ENCODE peak calls at places on chromosomes 5 and 9, in ten cellular contexts. Z, Q, L, J, R, V, F, T, N and O are unnamed samples.

GRCh38 chr5:138920181-138920580 is 45.0 kb upstream of the LRRTM2 start:
- DNase-seq in Z (no peak), Q (no peak), L (no peak), J (no peak), R (no peak), V (no peak), F (no peak), T (no peak), N (no peak), O (no peak)

GRCh38 chr5:65190328-65191053 is 291.2 kb downstream of the ADAMTS6 start:
- DNase-seq in Z (peak), Q (peak), L (peak), J (peak), R (peak), V (peak), F (no peak), T (no peak), N (peak), O (peak)

GRCh38 chr9:72540348-72540873 is 19.0 kb downstream of the TMC1 start:
- DNase-seq in Z (peak), Q (peak), L (peak), J (peak), R (no peak), V (peak), F (no peak), T (no peak), N (no peak), O (no peak)

GRCh38 chr5:102807878-102808502 is 52.9 kb downstream of the PAM start:
- DNase-seq in Z (no peak), Q (peak), L (peak), J (peak), R (no peak), V (peak), F (no peak), T (no peak), N (no peak), O (no peak)

GRCh38 chr5:83219495-83219894 is 142.1 kb downstream of the XRCC4 start:
- DNase-seq in Z (no peak), Q (no peak), L (no peak), J (peak), R (no peak), V (no peak), F (no peak), T (no peak), N (no peak), O (no peak)

GRCh38 chr5:34712565-34712964 is 56.4 kb downstream of the RAI14 start:
- DNase-seq in Z (no peak), Q (no peak), L (no peak), J (no peak), R (no peak), V (no peak), F (no peak), T (no peak), N (no peak), O (no peak)

GRCh38 chr5:170297589-170298462 is at the start of gene LCP2:
- DNase-seq in Z (peak), Q (no peak), L (no peak), J (no peak), R (peak), V (no peak), F (no peak), T (peak), N (peak), O (peak)

GRCh38 chr9:4762889-4763521 is 22.0 kb upstream of the AK3 start:
- DNase-seq in Z (no peak), Q (peak), L (peak), J (no peak), R (peak), V (peak), F (no peak), T (no peak), N (peak), O (peak)

GRCh38 chr5:81787843-81788242 is 36.9 kb upstream of the SSBP2 start:
- DNase-seq in Z (peak), Q (peak), L (peak), J (peak), R (no peak), V (peak), F (no peak), T (no peak), N (no peak), O (no peak)

GRCh38 chr5:160159991-160160826 is 41.0 kb upstream of the PWWP2A start:
- DNase-seq in Z (peak), Q (no peak), L (peak), J (peak), R (peak), V (peak), F (no peak), T (no peak), N (peak), O (peak)

GRCh38 chr5:60209146-60209840 is 315.8 kb upstream of the PDE4D start:
- DNase-seq in Z (no peak), Q (no peak), L (no peak), J (no peak), R (no peak), V (no peak), F (no peak), T (no peak), N (no peak), O (no peak)

GRCh38 chr9:131677051-131677444 is 62.8 kb downstream of the RAPGEF1 start:
- DNase-seq in Z (no peak), Q (peak), L (no peak), J (peak), R (no peak), V (peak), F (no peak), T (no peak), N (no peak), O (no peak)

GRCh38 chr5:66986009-66986408 is 210.6 kb downstream of the CD180 start:
- DNase-seq in Z (no peak), Q (no peak), L (no peak), J (no peak), R (no peak), V (no peak), F (no peak), T (no peak), N (no peak), O (no peak)

GRCh38 chr5:28027851-28028250 is 989.5 kb upstream of the CDH9 start:
- DNase-seq in Z (no peak), Q (no peak), L (no peak), J (no peak), R (no peak), V (no peak), F (no peak), T (no peak), N (no peak), O (no peak)

GRCh38 chr9:70902705-70903131 is 218.7 kb downstream of the TRPM3 start:
- DNase-seq in Z (peak), Q (peak), L (peak), J (peak), R (no peak), V (peak), F (no peak), T (no peak), N (no peak), O (no peak)

GRCh38 chr5:102617857-102618187 is 119.0 kb upstream of the SLCO6A1 start:
- DNase-seq in Z (no peak), Q (no peak), L (no peak), J (no peak), R (no peak), V (no peak), F (no peak), T (no peak), N (no peak), O (no peak)

GRCh38 chr5:174876-175465 is 16.3 kb upstream of the LRRC14B start:
- DNase-seq in Z (no peak), Q (no peak), L (no peak), J (no peak), R (no peak), V (no peak), F (no peak), T (no peak), N (no peak), O (no peak)

GRCh38 chr9:124284940-124285441 is 27.2 kb downstream of the NEK6 start:
- DNase-seq in Z (no peak), Q (no peak), L (peak), J (peak), R (no peak), V (peak), F (no peak), T (peak), N (no peak), O (no peak)

GRCh38 chr9:127083598-127083997 is 38.8 kb downstream of the ANGPTL2 start:
- DNase-seq in Z (no peak), Q (no peak), L (no peak), J (peak), R (no peak), V (peak), F (no peak), T (no peak), N (no peak), O (no peak)

DNA sequence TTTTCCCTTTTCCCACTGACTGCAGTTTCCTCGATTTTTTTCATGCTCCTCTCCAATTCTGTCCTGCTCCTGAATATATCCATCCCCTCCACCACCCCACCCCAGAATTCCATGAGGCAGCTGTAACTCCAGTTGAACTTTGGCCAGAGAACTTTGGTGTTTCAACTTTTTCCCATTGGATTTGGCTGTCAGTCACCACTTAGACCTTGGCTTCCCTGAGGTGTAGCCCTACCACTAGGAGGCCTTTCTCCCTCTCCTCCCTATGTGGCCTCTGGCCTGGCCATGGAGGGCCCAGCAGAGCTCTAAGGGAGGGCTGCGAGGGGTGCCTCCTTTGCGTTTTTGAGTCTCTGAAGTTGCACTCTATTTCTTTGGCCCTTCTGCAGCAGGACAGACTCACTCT is 261.3 kb downstream of the PIK3R1 start:
- DNase-seq in Z (no peak), Q (no peak), L (no peak), J (no peak), R (no peak), V (no peak), F (no peak), T (no peak), N (no peak), O (no peak)
- TF ChIP-seq CTCF in Z (no peak), Q (no peak), L (no peak), J (no peak), R (no peak), V (peak), F (no peak), T (no peak), N (no peak), O (no peak)

DNA sequence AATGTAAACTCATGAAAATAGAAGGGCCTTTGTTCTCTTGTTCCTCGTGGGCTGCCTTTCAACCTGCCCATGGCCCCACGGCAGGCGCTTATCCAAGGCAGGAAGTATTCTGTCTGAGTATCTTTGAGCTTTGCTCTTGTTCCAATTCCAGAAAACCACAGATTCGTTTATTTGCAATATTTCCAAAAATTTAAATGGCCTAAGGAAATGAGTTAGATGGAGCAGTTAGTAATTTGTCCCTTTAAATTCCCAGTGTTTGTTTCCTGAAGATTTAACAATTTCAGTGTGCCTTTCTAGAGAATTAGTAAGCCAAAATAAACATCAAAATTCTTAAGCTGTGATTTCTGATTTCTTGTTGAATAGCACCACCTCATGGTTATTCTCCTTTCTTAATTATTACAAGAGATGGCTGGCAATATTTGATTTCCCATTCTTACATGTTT is 299.4 kb upstream of the RASA1 start:
- DNase-seq in Z (peak), Q (peak), L (peak), J (peak), R (no peak), V (peak), F (no peak), T (no peak), N (no peak), O (no peak)
- TF ChIP-seq CTCF in Z (peak), Q (peak), L (peak), J (peak), R (peak), V (peak), F (no peak), T (no peak), N (peak), O (peak)

GRCh38 chr5:167582263-167582662 is 709.2 kb upstream of the WWC1 start:
- DNase-seq in Z (peak), Q (peak), L (peak), J (peak), R (no peak), V (peak), F (no peak), T (no peak), N (no peak), O (no peak)

GRCh38 chr5:167592114-167592513 is 699.3 kb upstream of the WWC1 start:
- DNase-seq in Z (no peak), Q (peak), L (no peak), J (no peak), R (no peak), V (no peak), F (no peak), T (no peak), N (no peak), O (no peak)

GRCh38 chr5:167582916-167583315 is 708.5 kb upstream of the WWC1 start:
- DNase-seq in Z (no peak), Q (peak), L (peak), J (peak), R (no peak), V (peak), F (no peak), T (no peak), N (no peak), O (no peak)

GRCh38 chr5:167585184-167585583 is 706.3 kb upstream of the WWC1 start:
- DNase-seq in Z (no peak), Q (no peak), L (no peak), J (no peak), R (no peak), V (no peak), F (no peak), T (no peak), N (no peak), O (no peak)

GRCh38 chr5:167587768-167588167 is 703.7 kb upstream of the WWC1 start:
- DNase-seq in Z (peak), Q (peak), L (peak), J (peak), R (no peak), V (peak), F (no peak), T (no peak), N (no peak), O (no peak)
- TF ChIP-seq CTCF in Z (peak), Q (peak), L (peak), J (peak), R (no peak), V (peak), F (no peak), T (no peak), N (peak), O (peak)

DNA sequence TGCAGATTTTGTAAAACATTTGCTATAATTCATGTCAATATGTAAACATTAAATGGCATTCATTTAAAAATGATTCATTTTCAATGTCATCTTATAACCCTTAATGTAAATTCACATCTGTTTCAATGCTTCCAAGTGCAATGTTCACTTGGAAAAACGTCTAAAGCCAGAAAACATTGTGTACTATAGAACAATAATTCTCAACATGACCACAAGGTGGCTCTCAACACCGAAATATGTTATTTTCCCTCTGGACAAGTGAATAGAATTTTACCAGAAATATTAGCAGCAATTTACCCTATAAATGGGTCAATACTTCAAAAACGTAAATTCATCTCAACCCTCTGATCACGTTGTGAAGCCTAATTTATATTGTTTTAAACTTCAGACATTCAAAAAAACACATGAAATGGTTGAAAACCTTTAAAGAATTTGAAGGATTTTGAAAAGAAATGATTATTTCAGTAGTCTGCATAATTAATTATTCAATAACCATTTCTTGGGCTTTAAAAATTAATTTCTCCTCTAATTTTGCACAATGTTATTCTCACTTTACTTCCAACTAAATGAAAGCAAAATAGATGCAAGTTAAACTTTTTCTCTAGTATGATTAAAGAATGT is 11.0 kb downstream of the CDH10 start:
- DNase-seq in Z (peak), Q (peak), L (peak), J (peak), R (peak), V (peak), F (no peak), T (no peak), N (peak), O (peak)
- TF ChIP-seq CTCF in Z (peak), Q (peak), L (peak), J (peak), R (peak), V (peak), F (peak), T (peak), N (peak), O (peak)

GRCh38 chr5:181243020-181243520 is 636 bp downstream of the RACK1 start:
- DNase-seq in Z (no peak), Q (no peak), L (no peak), J (no peak), R (no peak), V (peak), F (no peak), T (no peak), N (no peak), O (no peak)

GRCh38 chr5:181243521-181244307 is at the start of gene RACK1:
- DNase-seq in Z (peak), Q (peak), L (peak), J (peak), R (peak), V (peak), F (peak), T (peak), N (peak), O (peak)

GRCh38 chr5:181245427-181246275 is 1.9 kb upstream of the RACK1 start:
- DNase-seq in Z (no peak), Q (no peak), L (no peak), J (no peak), R (no peak), V (no peak), F (no peak), T (no peak), N (no peak), O (no peak)

GRCh38 chr5:181246276-181247050 is 2.8 kb upstream of the RACK1 start:
- DNase-seq in Z (peak), Q (peak), L (peak), J (peak), R (peak), V (peak), F (peak), T (peak), N (peak), O (peak)

GRCh38 chr5:181248277-181248676 is 4.6 kb upstream of the RACK1 start:
- DNase-seq in Z (no peak), Q (no peak), L (no peak), J (no peak), R (no peak), V (no peak), F (no peak), T (no peak), N (peak), O (no peak)
- TF ChIP-seq CTCF in Z (no peak), Q (no peak), L (no peak), J (no peak), R (no peak), V (no peak), F (no peak), T (no peak), N (no peak), O (no peak)

DNA sequence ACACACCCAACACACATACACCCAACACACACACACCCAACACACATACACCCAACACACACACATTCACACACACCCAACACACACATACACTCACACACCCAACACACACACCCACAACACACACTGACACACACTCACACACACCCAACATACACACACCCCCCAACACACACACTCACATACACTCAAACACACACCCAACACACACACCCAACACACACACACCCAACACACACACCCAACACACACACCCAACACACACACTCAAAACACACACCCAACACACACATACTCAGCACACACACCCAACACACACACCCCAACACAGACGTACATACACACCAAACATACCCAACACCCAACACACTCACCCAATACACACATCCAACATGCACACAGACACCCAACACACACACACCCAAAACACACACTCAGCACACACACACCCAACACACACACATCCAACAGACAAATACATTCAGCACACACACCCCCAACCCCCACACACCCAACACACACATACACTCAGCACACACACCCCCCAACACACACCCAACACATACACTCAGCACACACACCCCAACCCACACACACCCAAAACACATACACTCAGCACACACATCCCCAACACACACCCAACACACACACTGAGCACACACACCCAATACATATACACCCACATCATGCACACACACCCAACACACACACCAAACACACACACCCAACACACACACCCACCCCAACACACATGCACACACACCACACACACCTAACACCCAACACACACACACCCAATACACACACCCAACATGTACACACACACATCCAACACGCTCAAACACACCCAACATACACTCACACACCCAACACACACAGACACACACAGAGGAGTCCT is 479.5 kb upstream of the DAP start:
- DNase-seq in Z (no peak), Q (no peak), L (no peak), J (no peak), R (no peak), V (no peak), F (no peak), T (no peak), N (no peak), O (no peak)
- TF ChIP-seq CTCF in Z (no peak), Q (no peak), L (no peak), J (no peak), R (no peak), V (no peak), F (no peak), T (no peak), N (no peak), O (no peak)

DNA sequence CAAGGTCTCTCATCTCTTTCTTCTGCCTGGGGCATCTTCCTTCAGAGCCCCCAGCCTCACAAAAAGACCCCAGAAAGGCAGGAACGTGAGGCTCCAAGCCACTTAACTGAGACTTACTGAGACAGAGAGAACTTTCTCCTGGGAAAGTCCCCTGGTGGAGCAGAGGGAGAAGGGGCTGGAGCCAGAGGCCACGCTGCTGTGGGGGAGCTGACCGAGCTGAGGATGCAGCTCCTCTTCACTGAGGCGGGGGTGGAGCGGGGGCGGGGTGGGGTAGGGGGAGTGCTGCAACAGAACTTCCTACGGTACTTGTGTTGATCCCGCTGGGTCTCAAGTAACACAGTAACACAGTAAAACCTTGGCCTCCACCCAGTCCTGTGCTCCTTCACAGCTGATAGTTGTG is 204.0 kb downstream of the FSTL4 start:
- DNase-seq in Z (no peak), Q (no peak), L (no peak), J (no peak), R (no peak), V (no peak), F (no peak), T (peak), N (no peak), O (no peak)
- TF ChIP-seq CTCF in Z (no peak), Q (no peak), L (no peak), J (no peak), R (no peak), V (no peak), F (no peak), T (no peak), N (no peak), O (no peak)